ENCODE peak calls at places on chromosomes 6 and 20, in eight cellular contexts. U is heart left ventricle, K is upper lobe of left lung, B is A549, P is tibial nerve, Z is NB4, R is ovary, O is uterus. D is an unnamed sample.

GRCh38 chr6:31785475-31785874 is 8.3 kb upstream of the VWA7 start:
- DNase-seq in P (no peak), K (no peak), O (no peak), U (no peak), Z (no peak), B (no peak), R (no peak), D (no peak)

GRCh38 chr20:51402201-51402600 is 140.3 kb downstream of the NFATC2 start:
- DNase-seq in B (no peak), K (peak), P (no peak), R (no peak), U (no peak), Z (peak), O (no peak), D (no peak)

GRCh38 chr6:67219336-67219735 is 1415.7 kb upstream of the ADGRB3 start:
- DNase-seq in Z (no peak), O (no peak), B (no peak), P (no peak), U (no peak), K (no peak), R (no peak), D (no peak)

GRCh38 chr20:46455729-46456128 is 49.3 kb upstream of the ELMO2 start:
- DNase-seq in Z (no peak), P (no peak), K (no peak), U (no peak), O (no peak), B (no peak), R (no peak), D (no peak)

GRCh38 chr6:1230689-1231605 is 81.0 kb upstream of the FOXQ1 start:
- DNase-seq in Z (no peak), O (no peak), P (no peak), U (no peak), K (no peak), B (no peak), R (no peak), D (no peak)

GRCh38 chr6:62246087-62246486 is 39.9 kb downstream of the KHDRBS2 start:
- DNase-seq in K (no peak), P (no peak), R (no peak), Z (no peak), B (no peak), O (no peak), U (no peak), D (no peak)

GRCh38 chr6:102686461-102686860 is 1293.0 kb downstream of the GRIK2 start:
- DNase-seq in B (no peak), K (no peak), U (no peak), O (no peak), Z (no peak), R (no peak), P (no peak), D (no peak)

GRCh38 chr20:2688041-2688591 is 4.5 kb upstream of the EBF4 start:
- DNase-seq in O (no peak), P (no peak), B (peak), R (peak), U (no peak), K (peak), Z (peak), D (peak)

GRCh38 chr6:15586528-15586927 is 76.3 kb downstream of the DTNBP1 start:
- DNase-seq in Z (no peak), B (no peak), O (no peak), U (no peak), P (no peak), R (no peak), K (no peak), D (no peak)

GRCh38 chr20:46012926-46013825 is 4.5 kb downstream of the MMP9 start:
- DNase-seq in O (no peak), K (no peak), P (no peak), U (no peak), B (no peak), Z (peak), R (no peak), D (no peak)

GRCh38 chr6:110799181-110799580 is 16.1 kb downstream of the CDK19 start:
- DNase-seq in O (no peak), U (no peak), K (no peak), P (no peak), Z (no peak), B (no peak), R (no peak), D (no peak)

GRCh38 chr6:11851405-11851804 is 72.8 kb upstream of the ADTRP start:
- DNase-seq in B (peak), Z (no peak), R (no peak), U (no peak), P (no peak), O (no peak), K (no peak), D (no peak)

GRCh38 chr6:3747100-3747737 is 4.3 kb downstream of the PXDC1 start:
- DNase-seq in O (peak), U (no peak), P (no peak), K (no peak), R (peak), Z (no peak), B (no peak), D (no peak)

GRCh38 chr20:42531675-42531985 is 658.1 kb downstream of the PTPRT start:
- DNase-seq in P (no peak), U (no peak), R (no peak), B (no peak), Z (peak), K (no peak), O (no peak), D (no peak)

GRCh38 chr20:52340036-52340634 is 148.6 kb upstream of the ZFP64 start:
- DNase-seq in U (no peak), Z (peak), R (no peak), O (no peak), K (no peak), P (no peak), B (peak), D (no peak)

GRCh38 chr20:19495905-19496703 is 262.0 kb upstream of the RIN2 start:
- DNase-seq in U (no peak), K (no peak), O (no peak), B (no peak), R (no peak), Z (no peak), P (no peak), D (no peak)

GRCh38 chr20:10648651-10649050 is 25.1 kb downstream of the JAG1 start:
- DNase-seq in U (no peak), P (no peak), K (no peak), R (no peak), O (no peak), B (no peak), Z (no peak), D (no peak)

GRCh38 chr20:44398303-44398702 is 42.8 kb downstream of the HNF4A start:
- DNase-seq in R (no peak), U (no peak), O (no peak), Z (no peak), B (peak), K (no peak), P (no peak), D (no peak)

GRCh38 chr20:34943808-34944568 is 11.6 kb downstream of the GSS start:
- DNase-seq in U (no peak), B (no peak), R (no peak), P (no peak), Z (no peak), O (no peak), K (no peak), D (no peak)

GRCh38 chr6:126261792-126262421 is 78.0 kb upstream of the CENPW start:
- DNase-seq in Z (no peak), U (no peak), P (no peak), K (no peak), O (no peak), B (no peak), R (no peak), D (no peak)

GRCh38 chr6:7671581-7671980 is 54.3 kb upstream of the BMP6 start:
- DNase-seq in P (no peak), O (no peak), U (no peak), K (no peak), Z (no peak), B (no peak), R (no peak), D (no peak)

GRCh38 chr20:17518339-17519052 is 12.7 kb downstream of the BFSP1 start:
- DNase-seq in Z (peak), O (no peak), U (no peak), K (no peak), R (peak), B (no peak), P (no peak), D (no peak)

GRCh38 chr6:159461266-159461665 is 231.8 kb downstream of the SOD2 start:
- DNase-seq in U (no peak), R (no peak), K (no peak), P (no peak), O (no peak), Z (no peak), B (no peak), D (no peak)

GRCh38 chr20:10985536-10985935 is 311.7 kb upstream of the JAG1 start:
- DNase-seq in R (no peak), O (no peak), P (no peak), U (no peak), K (no peak), Z (no peak), B (peak), D (no peak)

GRCh38 chr6:11218827-11219826 is 13.3 kb downstream of the NEDD9 start:
- DNase-seq in P (peak), B (peak), Z (no peak), R (no peak), O (peak), K (peak), U (peak), D (no peak)

GRCh38 chr6:139060332-139060731 is 31.8 kb downstream of the ABRACL start:
- DNase-seq in U (no peak), B (no peak), Z (peak), R (no peak), O (no peak), P (no peak), K (no peak), D (no peak)

GRCh38 chr6:44222987-44223470 is 366 bp upstream of the SLC29A1 start:
- DNase-seq in P (no peak), O (no peak), U (no peak), K (no peak), Z (no peak), R (peak), B (no peak), D (no peak)

GRCh38 chr6:131163886-131164285 is 28.6 kb downstream of the AKAP7 start:
- DNase-seq in K (no peak), P (no peak), U (no peak), O (no peak), B (no peak), R (no peak), Z (no peak), D (no peak)

GRCh38 chr6:138107078-138107751 is at the start of gene PERP:
- DNase-seq in K (peak), U (peak), P (peak), R (peak), O (peak), Z (peak), B (peak), D (peak)

GRCh38 chr20:5393218-5393870 is 76.6 kb upstream of the PROKR2 start:
- DNase-seq in R (no peak), K (no peak), U (no peak), P (no peak), O (no peak), B (no peak), Z (no peak), D (no peak)

GRCh38 chr20:59122377-59122932 is 41.2 kb upstream of the ZNF831 start:
- DNase-seq in B (no peak), Z (no peak), O (no peak), R (no peak), K (no peak), U (no peak), P (no peak), D (no peak)

GRCh38 chr6:112180095-112180820 is 74.1 kb downstream of the LAMA4 start:
- DNase-seq in Z (peak), R (no peak), U (peak), O (peak), K (no peak), B (peak), P (no peak), D (peak)

GRCh38 chr20:57656252-57656820 is 36.1 kb upstream of the ZBP1 start:
- DNase-seq in U (peak), B (no peak), P (no peak), Z (no peak), K (peak), R (peak), O (peak), D (no peak)

GRCh38 chr6:37547564-37548061 is 47.9 kb upstream of the CCDC167 start:
- DNase-seq in R (no peak), B (no peak), U (no peak), Z (no peak), O (no peak), K (no peak), P (no peak), D (no peak)

GRCh38 chr6:17851720-17852161 is 135.7 kb downstream of the KIF13A start:
- DNase-seq in U (no peak), O (no peak), Z (no peak), R (no peak), K (no peak), B (no peak), P (no peak), D (no peak)

DNA sequence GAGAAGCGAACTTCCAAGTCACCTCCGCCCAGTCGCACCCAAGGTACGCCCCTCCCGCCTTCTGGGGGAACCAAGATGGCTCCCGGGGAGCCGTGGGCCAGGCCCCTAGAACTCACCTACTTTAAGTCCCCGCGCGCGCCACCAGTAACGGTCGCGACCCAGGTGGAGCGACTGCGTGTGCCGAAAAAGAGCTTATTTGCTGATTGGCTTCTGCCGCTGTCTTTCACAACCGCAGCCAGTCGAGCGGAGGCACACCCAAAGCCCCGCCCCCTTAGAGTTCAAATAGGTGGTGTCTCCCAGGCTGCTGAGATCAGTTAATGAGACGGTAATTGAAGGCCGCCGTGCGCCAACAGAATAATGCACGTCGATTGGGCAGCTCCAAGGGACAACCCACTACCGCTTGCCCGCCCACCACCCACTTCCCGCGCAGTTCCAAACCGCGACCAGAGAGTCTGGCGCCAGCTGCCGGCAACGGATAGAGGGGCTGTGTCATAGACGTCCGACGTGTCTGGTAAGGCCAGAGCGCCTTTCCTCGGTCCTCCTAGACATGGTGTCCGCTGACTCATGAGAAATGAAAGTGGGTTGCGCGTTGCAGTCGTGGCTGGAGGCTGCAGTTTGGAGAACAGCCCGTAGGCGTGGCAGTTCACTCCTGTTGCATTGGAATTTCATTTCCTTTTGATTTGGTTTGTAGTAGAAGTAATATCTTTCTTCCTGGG is at the start of gene MDC1:
- DNase-seq in K (peak), Z (peak), U (peak), B (peak), R (peak), O (peak), P (peak), D (peak)
- TF ChIP-seq POLR2A in K (peak), Z (peak), U (peak), B (peak), R (peak), O (peak), P (peak), D (peak)

GRCh38 chr6:26473429-26473757 is 15.6 kb downstream of the BTN2A1 start:
- DNase-seq in R (no peak), U (no peak), K (no peak), O (no peak), B (no peak), Z (no peak), P (no peak), D (no peak)

GRCh38 chr6:26472549-26473245 is 14.9 kb downstream of the BTN2A1 start:
- DNase-seq in K (no peak), P (no peak), O (no peak), B (no peak), U (no peak), Z (no peak), R (no peak), D (no peak)

GRCh38 chr6:26471970-26472369 is 14.2 kb downstream of the BTN2A1 start:
- DNase-seq in R (no peak), O (no peak), U (no peak), B (no peak), K (no peak), Z (no peak), P (no peak), D (no peak)

GRCh38 chr6:26474439-26474881 is 16.7 kb downstream of the BTN2A1 start:
- DNase-seq in K (no peak), O (no peak), Z (no peak), B (no peak), R (no peak), P (no peak), U (no peak), D (no peak)

DNA sequence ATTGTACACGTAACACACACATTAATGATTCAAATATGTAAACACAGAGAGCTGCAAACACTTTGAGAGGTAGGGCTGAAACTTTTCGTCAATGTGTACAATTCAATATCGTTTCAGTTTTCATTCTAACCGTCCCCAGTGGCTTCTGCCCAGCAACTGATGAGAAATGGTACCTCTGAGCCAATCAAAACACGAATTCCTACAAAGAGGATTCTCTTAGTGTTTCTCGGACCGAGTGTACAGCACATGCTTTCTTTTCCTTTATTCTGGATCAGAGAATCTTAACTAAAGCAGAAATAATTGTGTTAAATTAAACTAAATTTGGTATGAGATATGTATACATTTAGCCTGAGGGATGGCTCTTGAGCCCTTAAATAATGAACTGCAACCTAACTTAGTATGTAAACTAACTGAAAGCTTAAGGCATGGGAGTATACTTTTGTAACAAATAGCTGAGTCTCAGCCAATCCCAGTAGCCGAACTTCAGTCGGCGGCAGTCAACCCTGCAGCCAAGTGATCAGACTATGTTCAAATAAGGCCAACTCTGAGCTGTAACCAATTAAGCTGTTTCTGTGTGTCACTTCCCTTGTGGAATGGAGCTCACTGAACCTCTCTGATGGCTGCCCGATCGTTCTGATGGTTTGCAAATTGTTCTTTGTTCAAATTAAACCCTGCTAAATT is 16.1 kb downstream of the BTN2A1 start:
- DNase-seq in P (peak), O (peak), B (peak), R (peak), U (peak), K (peak), Z (peak), D (peak)
- TF ChIP-seq POLR2A in P (peak), O (peak), B (no peak), R (peak), U (no peak), K (peak), Z (peak), D (peak)

GRCh38 chr6:28081486-28081751 is 1.1 kb downstream of the ZNF165 start:
- DNase-seq in U (no peak), Z (peak), B (no peak), O (no peak), P (no peak), K (no peak), R (no peak), D (peak)

GRCh38 chr6:28078050-28078449 is 2.3 kb upstream of the ZNF165 start:
- DNase-seq in B (no peak), Z (no peak), O (no peak), R (no peak), K (no peak), P (no peak), U (no peak), D (no peak)

GRCh38 chr6:28078836-28079235 is 1.5 kb upstream of the ZNF165 start:
- DNase-seq in Z (peak), K (no peak), B (no peak), O (no peak), R (no peak), U (no peak), P (no peak), D (no peak)

GRCh38 chr6:28082939-28083338 is 2.6 kb downstream of the ZNF165 start:
- DNase-seq in B (no peak), K (no peak), Z (no peak), U (no peak), R (no peak), O (no peak), P (no peak), D (no peak)

DNA sequence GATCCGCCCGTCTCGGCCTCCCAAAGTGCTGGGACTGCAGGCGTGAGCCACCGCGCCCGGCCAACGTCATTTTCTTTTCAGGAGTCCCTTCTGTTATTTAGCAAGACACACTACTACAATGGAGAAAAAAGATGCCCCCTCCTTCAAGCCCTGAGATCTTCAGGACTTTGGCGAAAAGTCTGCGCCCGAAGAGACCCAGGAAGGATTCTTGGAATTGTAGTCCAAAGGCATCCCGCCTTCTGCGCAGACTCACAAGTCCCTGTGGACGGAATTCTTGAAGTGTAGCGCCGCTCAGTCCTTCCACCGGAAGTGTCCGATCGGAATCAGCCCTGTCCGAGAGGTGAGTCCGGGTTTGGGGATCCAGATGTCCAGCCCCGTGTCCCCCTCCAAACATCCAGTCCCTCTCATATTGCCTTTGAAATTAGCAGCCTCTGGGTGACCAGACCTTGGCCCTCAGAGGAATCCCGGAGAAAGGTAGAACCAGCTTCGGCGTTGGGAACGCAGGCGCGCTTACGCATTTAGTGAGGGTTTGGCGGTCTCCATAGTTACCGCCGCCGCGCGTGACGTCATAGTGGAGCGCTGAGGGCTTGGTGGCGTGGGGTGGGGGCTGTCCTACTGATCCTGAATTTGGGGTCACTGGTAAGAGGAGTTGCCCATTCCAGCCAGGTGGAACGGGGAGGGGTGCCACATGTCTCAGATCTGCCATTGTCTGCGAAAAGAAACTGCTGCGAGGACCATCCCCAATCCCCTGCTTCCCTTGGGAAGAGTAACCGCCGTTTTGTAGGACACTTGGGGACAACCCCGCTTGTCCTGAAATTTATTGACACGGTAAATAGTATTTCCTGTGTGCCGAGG is 490 bp downstream of the ZNF165 start:
- DNase-seq in O (peak), Z (peak), K (peak), B (peak), U (peak), P (peak), R (peak), D (peak)
- TF ChIP-seq POLR2A in O (peak), Z (peak), K (peak), B (no peak), U (no peak), P (peak), R (peak), D (no peak)

GRCh38 chr6:26156105-26156849 is 69.0 kb downstream of the HFE start:
- DNase-seq in P (peak), Z (peak), R (peak), O (peak), U (peak), B (peak), K (peak), D (peak)
- TF ChIP-seq POLR2A in P (peak), Z (peak), R (peak), O (peak), U (peak), B (peak), K (peak), D (peak)

GRCh38 chr6:134291156-134291555 is 26.8 kb downstream of the SGK1 start:
- DNase-seq in B (no peak), O (no peak), U (no peak), K (no peak), R (no peak), Z (no peak), P (no peak), D (no peak)

GRCh38 chr6:134293659-134294161 is 24.2 kb downstream of the SGK1 start:
- DNase-seq in K (no peak), O (no peak), B (no peak), R (no peak), U (no peak), P (no peak), Z (no peak), D (no peak)

GRCh38 chr6:134296762-134297161 is 21.1 kb downstream of the SGK1 start:
- DNase-seq in B (no peak), K (no peak), Z (no peak), U (no peak), P (no peak), O (no peak), R (peak), D (no peak)

GRCh38 chr6:134299236-134299635 is 18.7 kb downstream of the SGK1 start:
- DNase-seq in R (peak), P (no peak), Z (no peak), O (no peak), U (no peak), B (peak), K (no peak), D (no peak)

GRCh38 chr6:134295953-134296553 is 21.9 kb downstream of the SGK1 start:
- DNase-seq in K (peak), B (peak), U (peak), P (no peak), O (peak), Z (peak), R (peak), D (no peak)
- TF ChIP-seq POLR2A in K (peak), B (no peak), U (no peak), P (no peak), O (no peak), Z (no peak), R (no peak), D (no peak)